ENCODE peak calls at places on chromosomes 16 and 17, in four cellular contexts. One of them, this sample, is unnamed.

GRCh38 chr17:1391577-1391976 is 8.4 kb downstream of the YWHAE start:
- DNase-seq in testis: no peak
- DNase-seq in D721Med: no peak
- DNase-seq in heart right ventricle: no peak
- DNase-seq in this sample: no peak

GRCh38 chr16:84509032-84509950 is 4.8 kb upstream of the MEAK7 start:
- DNase-seq in testis: no peak
- DNase-seq in D721Med: peak
- DNase-seq in heart right ventricle: no peak
- DNase-seq in this sample: no peak

GRCh38 chr17:42313773-42314566 is 25.7 kb downstream of the STAT5A start:
- DNase-seq in testis: no peak
- DNase-seq in D721Med: no peak
- DNase-seq in heart right ventricle: no peak
- DNase-seq in this sample: no peak

GRCh38 chr17:35243459-35244204 is 760 bp downstream of the SLFN5 start:
- DNase-seq in testis: peak
- DNase-seq in D721Med: no peak
- DNase-seq in heart right ventricle: peak
- DNase-seq in this sample: peak

GRCh38 chr17:71779482-71779881 is 341.3 kb upstream of the SOX9 start:
- DNase-seq in testis: no peak
- DNase-seq in D721Med: no peak
- DNase-seq in heart right ventricle: no peak
- DNase-seq in this sample: no peak

GRCh38 chr16:22071352-22071923 is 20.9 kb upstream of the VWA3A start:
- DNase-seq in testis: no peak
- DNase-seq in D721Med: no peak
- DNase-seq in heart right ventricle: no peak
- DNase-seq in this sample: no peak

GRCh38 chr16:68387301-68387700 is 61.0 kb downstream of the SMPD3 start:
- DNase-seq in testis: no peak
- DNase-seq in D721Med: no peak
- DNase-seq in heart right ventricle: no peak
- DNase-seq in this sample: no peak

GRCh38 chr17:47698749-47699535 is 5.0 kb downstream of the TBKBP1 start:
- DNase-seq in testis: peak
- DNase-seq in D721Med: peak
- DNase-seq in heart right ventricle: peak
- DNase-seq in this sample: peak

GRCh38 chr17:65243838-65244237 is 106.7 kb downstream of the RGS9 start:
- DNase-seq in testis: no peak
- DNase-seq in D721Med: no peak
- DNase-seq in heart right ventricle: peak
- DNase-seq in this sample: no peak

GRCh38 chr17:81396722-81397313 is 1.6 kb downstream of the BAHCC1 start:
- DNase-seq in testis: no peak
- DNase-seq in D721Med: no peak
- DNase-seq in heart right ventricle: no peak
- DNase-seq in this sample: no peak

GRCh38 chr16:56634715-56635440 is 2.4 kb downstream of the MT1M start:
- DNase-seq in testis: no peak
- DNase-seq in D721Med: no peak
- DNase-seq in heart right ventricle: no peak
- DNase-seq in this sample: no peak

GRCh38 chr17:81803728-81804558 is at the start of gene GCGR:
- DNase-seq in testis: no peak
- DNase-seq in D721Med: no peak
- DNase-seq in heart right ventricle: no peak
- DNase-seq in this sample: no peak

GRCh38 chr17:18315498-18316360 is 636 bp downstream of the SMCR8 start:
- DNase-seq in testis: no peak
- DNase-seq in D721Med: no peak
- DNase-seq in heart right ventricle: no peak
- DNase-seq in this sample: no peak

GRCh38 chr16:20359997-20360396 is 7.5 kb upstream of the UMOD start:
- DNase-seq in testis: peak
- DNase-seq in D721Med: no peak
- DNase-seq in heart right ventricle: no peak
- DNase-seq in this sample: no peak
- TF ChIP-seq CTCF in testis: peak
- TF ChIP-seq CTCF in D721Med: peak
- TF ChIP-seq CTCF in heart right ventricle: no peak
- TF ChIP-seq CTCF in this sample: peak

GRCh38 chr17:17020821-17021193 is 21.4 kb upstream of the MPRIP start:
- DNase-seq in testis: no peak
- DNase-seq in D721Med: no peak
- DNase-seq in heart right ventricle: no peak
- DNase-seq in this sample: no peak

GRCh38 chr17:17019891-17020456 is 22.3 kb upstream of the MPRIP start:
- DNase-seq in testis: no peak
- DNase-seq in D721Med: no peak
- DNase-seq in heart right ventricle: no peak
- DNase-seq in this sample: no peak

GRCh38 chr17:17018612-17019429 is 23.4 kb upstream of the MPRIP start:
- DNase-seq in testis: no peak
- DNase-seq in D721Med: no peak
- DNase-seq in heart right ventricle: no peak
- DNase-seq in this sample: no peak

GRCh38 chr17:17018021-17018441 is 24.2 kb upstream of the MPRIP start:
- DNase-seq in testis: no peak
- DNase-seq in D721Med: no peak
- DNase-seq in heart right ventricle: no peak
- DNase-seq in this sample: no peak

GRCh38 chr17:17019430-17019762 is 22.9 kb upstream of the MPRIP start:
- DNase-seq in testis: no peak
- DNase-seq in D721Med: no peak
- DNase-seq in heart right ventricle: no peak
- DNase-seq in this sample: no peak
- TF ChIP-seq CTCF in testis: no peak
- TF ChIP-seq CTCF in D721Med: no peak
- TF ChIP-seq CTCF in heart right ventricle: no peak
- TF ChIP-seq CTCF in this sample: no peak

GRCh38 chr17:57257213-57257873 is 1.0 kb downstream of the MSI2 start:
- DNase-seq in testis: no peak
- DNase-seq in D721Med: no peak
- DNase-seq in heart right ventricle: no peak
- DNase-seq in this sample: no peak
- TF ChIP-seq CTCF in testis: no peak
- TF ChIP-seq CTCF in D721Med: no peak
- TF ChIP-seq CTCF in heart right ventricle: no peak
- TF ChIP-seq CTCF in this sample: no peak

GRCh38 chr17:74990581-74991105 is 3.2 kb downstream of the CDR2L start:
- DNase-seq in testis: no peak
- DNase-seq in D721Med: no peak
- DNase-seq in heart right ventricle: no peak
- DNase-seq in this sample: no peak

GRCh38 chr17:74986206-74986576 is 1.2 kb upstream of the CDR2L start:
- DNase-seq in testis: no peak
- DNase-seq in D721Med: no peak
- DNase-seq in heart right ventricle: no peak
- DNase-seq in this sample: no peak

GRCh38 chr17:74987909-74988711 is 678 bp downstream of the CDR2L start:
- DNase-seq in testis: peak
- DNase-seq in D721Med: no peak
- DNase-seq in heart right ventricle: peak
- DNase-seq in this sample: no peak

GRCh38 chr17:74992223-74992622 is 4.8 kb downstream of the CDR2L start:
- DNase-seq in testis: no peak
- DNase-seq in D721Med: no peak
- DNase-seq in heart right ventricle: no peak
- DNase-seq in this sample: no peak

GRCh38 chr17:74987418-74987908 is at the start of gene CDR2L:
- DNase-seq in testis: peak
- DNase-seq in D721Med: peak
- DNase-seq in heart right ventricle: peak
- DNase-seq in this sample: peak
- TF ChIP-seq CTCF in testis: no peak
- TF ChIP-seq CTCF in D721Med: peak
- TF ChIP-seq CTCF in heart right ventricle: no peak
- TF ChIP-seq CTCF in this sample: no peak

GRCh38 chr16:31488630-31489564 is 6.0 kb downstream of the SLC5A2 start:
- DNase-seq in testis: no peak
- DNase-seq in D721Med: no peak
- DNase-seq in heart right ventricle: no peak
- DNase-seq in this sample: no peak
- TF ChIP-seq CTCF in testis: no peak
- TF ChIP-seq CTCF in D721Med: no peak
- TF ChIP-seq CTCF in heart right ventricle: no peak
- TF ChIP-seq CTCF in this sample: no peak

GRCh38 chr16:78563905-78564304 is 464.5 kb downstream of the WWOX start:
- DNase-seq in testis: no peak
- DNase-seq in D721Med: no peak
- DNase-seq in heart right ventricle: no peak
- DNase-seq in this sample: no peak

GRCh38 chr16:78571434-78571833 is 472.0 kb downstream of the WWOX start:
- DNase-seq in testis: no peak
- DNase-seq in D721Med: no peak
- DNase-seq in heart right ventricle: no peak
- DNase-seq in this sample: no peak

GRCh38 chr16:78566397-78567073 is 467.1 kb downstream of the WWOX start:
- DNase-seq in testis: no peak
- DNase-seq in D721Med: no peak
- DNase-seq in heart right ventricle: no peak
- DNase-seq in this sample: no peak

GRCh38 chr16:78570409-78571141 is 471.1 kb downstream of the WWOX start:
- DNase-seq in testis: no peak
- DNase-seq in D721Med: no peak
- DNase-seq in heart right ventricle: no peak
- DNase-seq in this sample: no peak

DNA sequence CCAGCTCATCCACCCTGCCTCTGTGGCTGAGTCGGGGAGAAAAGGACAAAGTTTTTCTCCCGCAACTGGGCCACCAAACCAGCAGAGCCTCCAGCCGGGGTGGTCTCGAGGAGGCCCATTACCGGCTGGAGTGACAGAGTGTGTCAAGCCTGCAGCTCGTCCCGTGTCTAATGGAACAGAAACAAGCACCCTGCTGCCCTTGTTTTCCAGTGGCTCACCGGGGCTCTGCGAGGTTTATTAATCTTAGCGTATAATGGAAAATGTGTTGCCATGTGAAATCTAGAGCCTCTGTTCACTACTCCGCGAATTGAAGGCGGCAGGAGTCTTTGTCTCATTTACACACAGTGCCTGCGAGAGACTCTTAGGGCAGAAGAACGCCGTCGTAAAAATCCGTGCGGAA is 468.3 kb downstream of the WWOX start:
- DNase-seq in testis: no peak
- DNase-seq in D721Med: no peak
- DNase-seq in heart right ventricle: no peak
- DNase-seq in this sample: no peak
- TF ChIP-seq CTCF in testis: no peak
- TF ChIP-seq CTCF in D721Med: no peak
- TF ChIP-seq CTCF in heart right ventricle: no peak
- TF ChIP-seq CTCF in this sample: no peak

GRCh38 chr16:27066655-27067054 is at the start of gene C16orf82:
- DNase-seq in testis: no peak
- DNase-seq in D721Med: no peak
- DNase-seq in heart right ventricle: no peak
- DNase-seq in this sample: no peak

GRCh38 chr16:27070776-27071175 is 4.0 kb downstream of the C16orf82 start:
- DNase-seq in testis: no peak
- DNase-seq in D721Med: no peak
- DNase-seq in heart right ventricle: no peak
- DNase-seq in this sample: no peak

DNA sequence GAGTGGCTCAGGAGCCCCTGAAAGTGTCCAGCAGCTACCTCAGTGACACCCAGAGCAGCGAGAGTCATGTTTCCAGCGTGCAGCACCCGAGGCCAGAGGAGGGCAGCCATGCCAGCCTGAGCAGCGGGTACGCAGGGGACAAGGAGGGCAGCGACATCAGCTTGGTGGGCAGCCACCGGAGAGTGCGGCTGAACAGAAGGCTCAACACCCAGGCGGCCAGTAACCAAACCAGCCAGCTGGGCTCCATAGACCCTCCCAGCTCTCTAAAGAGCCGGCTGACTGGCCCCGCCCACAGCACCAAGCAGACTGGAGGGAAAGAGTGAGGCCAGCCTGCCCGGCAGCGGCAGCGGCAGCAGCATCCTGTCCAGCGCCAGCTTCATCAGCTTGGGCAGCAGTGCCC is 411 bp downstream of the C16orf82 start:
- DNase-seq in testis: no peak
- DNase-seq in D721Med: no peak
- DNase-seq in heart right ventricle: no peak
- DNase-seq in this sample: no peak
- TF ChIP-seq CTCF in testis: no peak
- TF ChIP-seq CTCF in D721Med: no peak
- TF ChIP-seq CTCF in heart right ventricle: no peak
- TF ChIP-seq CTCF in this sample: no peak

GRCh38 chr17:77734371-77735050 is 224.0 kb upstream of the TNRC6C start:
- DNase-seq in testis: peak
- DNase-seq in D721Med: peak
- DNase-seq in heart right ventricle: peak
- DNase-seq in this sample: no peak
- TF ChIP-seq CTCF in testis: no peak
- TF ChIP-seq CTCF in D721Med: peak
- TF ChIP-seq CTCF in heart right ventricle: no peak
- TF ChIP-seq CTCF in this sample: no peak

DNA sequence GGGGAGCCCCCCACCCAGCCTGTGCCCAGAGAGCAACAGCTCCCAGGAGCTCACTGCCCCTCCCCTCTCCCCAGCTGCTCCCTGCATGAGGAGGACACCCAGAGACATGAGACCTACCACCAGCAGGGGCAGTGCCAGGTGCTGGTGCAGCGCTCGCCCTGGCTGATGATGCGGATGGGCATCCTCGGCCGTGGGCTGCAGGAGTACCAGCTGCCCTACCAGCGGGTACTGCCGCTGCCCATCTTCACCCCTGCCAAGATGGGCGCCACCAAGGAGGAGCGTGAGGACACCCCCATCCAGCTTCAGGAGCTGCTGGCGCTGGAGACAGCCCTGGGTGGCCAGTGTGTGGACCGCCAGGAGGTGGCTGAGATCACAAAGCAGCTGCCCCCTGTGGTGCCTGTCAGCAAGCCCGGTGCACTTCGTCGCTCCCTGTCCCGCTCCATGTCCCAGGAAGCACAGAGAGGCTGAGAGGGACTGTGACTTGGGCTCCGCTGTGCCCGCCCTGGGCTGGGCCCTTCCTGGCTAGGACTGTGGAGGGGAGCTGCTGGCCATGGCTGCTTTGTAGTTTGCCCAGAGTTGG is 583 bp downstream of the TCAP start:
- DNase-seq in testis: no peak
- DNase-seq in D721Med: no peak
- DNase-seq in heart right ventricle: no peak
- DNase-seq in this sample: no peak
- TF ChIP-seq CTCF in testis: peak
- TF ChIP-seq CTCF in D721Med: no peak
- TF ChIP-seq CTCF in heart right ventricle: no peak
- TF ChIP-seq CTCF in this sample: no peak

This sample was measured in GM13976.